ENCODE peak calls at places on chromosomes 3 and 15, in five cellular contexts. B is tibial nerve, L is body of pancreas, J is amygdala, K is KG1. N is an unnamed sample.

GRCh38 chr3:168071535-168071934 is 24.2 kb downstream of the GOLIM4 start:
- DNase-seq in K (no peak), B (no peak), J (no peak), L (no peak), N (no peak)

GRCh38 chr3:16130066-16130465 is 44.4 kb upstream of the GALNT15 start:
- DNase-seq in L (no peak), J (no peak), B (no peak), K (no peak), N (no peak)

GRCh38 chr15:78007965-78008886 is 69.3 kb downstream of the TBC1D2B start:
- DNase-seq in B (peak; percentile 75), L (peak; percentile 94), K (no peak), J (no peak), N (no peak)

GRCh38 chr15:68609618-68610017 is 30.8 kb downstream of the CORO2B start:
- DNase-seq in L (peak; percentile 37), J (no peak), B (peak; percentile 90), K (no peak), N (no peak)

GRCh38 chr15:72285927-72286516 is 13.7 kb upstream of the PARP6 start:
- DNase-seq in B (no peak), K (no peak), J (no peak), L (peak; percentile 63), N (no peak)

GRCh38 chr3:106560451-106560966 is 691.7 kb upstream of the CBLB start:
- DNase-seq in K (no peak), L (no peak), J (no peak), B (no peak), N (no peak)

GRCh38 chr3:19232566-19232965 is 84.3 kb downstream of the KCNH8 start:
- DNase-seq in J (no peak), B (no peak), K (no peak), L (no peak), N (no peak)

GRCh38 chr15:73317651-73318462 is 50.9 kb downstream of the HCN4 start:
- DNase-seq in K (no peak), J (no peak), B (no peak), L (no peak), N (no peak)

GRCh38 chr3:184593201-184593922 is 31.8 kb downstream of the EPHB3 start:
- DNase-seq in K (no peak), J (no peak), B (no peak), L (no peak), N (no peak)

GRCh38 chr3:143428351-143428750 is 308.8 kb downstream of the CHST2 start:
- DNase-seq in L (no peak), B (no peak), J (no peak), K (no peak), N (no peak)

GRCh38 chr3:46896386-46896785 is 18.9 kb downstream of the PTH1R start:
- DNase-seq in L (no peak), K (no peak), J (no peak), B (no peak), N (no peak)

GRCh38 chr15:82650046-82650670 is 3.0 kb upstream of the CPEB1 start:
- DNase-seq in L (no peak), K (no peak), J (no peak), B (no peak), N (no peak)

GRCh38 chr15:85749261-85750151 is 45.2 kb downstream of the KLHL25 start:
- DNase-seq in B (no peak), J (no peak), K (no peak), L (no peak), N (no peak)

GRCh38 chr3:59809750-59810444 is 760.1 kb upstream of the CFAP20DC start:
- DNase-seq in K (no peak), B (peak; percentile 18), J (no peak), L (no peak), N (no peak)

GRCh38 chr15:60906275-60906674 is 322.8 kb downstream of the RORA start:
- DNase-seq in L (no peak), K (no peak), B (no peak), J (no peak), N (no peak)

GRCh38 chr15:73320619-73321180 is 48.1 kb downstream of the HCN4 start:
- DNase-seq in B (no peak), L (no peak), J (no peak), K (no peak), N (no peak)

GRCh38 chr3:160133757-160134156 is 91.5 kb upstream of the C3orf80 start:
- DNase-seq in J (no peak), K (no peak), B (no peak), L (no peak), N (no peak)

GRCh38 chr15:31216210-31216911 is 110.3 kb upstream of the KLF13 start:
- DNase-seq in L (peak; percentile 67), K (peak; percentile 63), B (peak; percentile 89), J (no peak), N (peak; percentile 76)

GRCh38 chr15:80730931-80731330 is 35.8 kb downstream of the ABHD17C start:
- DNase-seq in J (no peak), K (no peak), B (no peak), L (no peak), N (no peak)

GRCh38 chr15:77702211-77702957 is 69.7 kb upstream of the LINGO1 start:
- DNase-seq in K (no peak), L (peak; percentile 17), B (no peak), J (no peak), N (no peak)

GRCh38 chr15:31975446-31976229 is 54.7 kb upstream of the CHRNA7 start:
- DNase-seq in J (no peak), L (peak; percentile 29), B (no peak), K (no peak), N (no peak)

GRCh38 chr3:157590273-157590672 is 87.1 kb upstream of the VEPH1 start:
- DNase-seq in L (no peak), B (no peak), J (no peak), K (no peak), N (no peak)

GRCh38 chr3:32448686-32449474 is 53.8 kb downstream of the CMTM6 start:
- DNase-seq in J (no peak), B (no peak), K (no peak), L (no peak), N (no peak)

GRCh38 chr3:185070491-185071335 is 82.1 kb downstream of the C3orf70 start:
- DNase-seq in L (no peak), J (no peak), B (no peak), K (no peak), N (no peak)

GRCh38 chr3:151218136-151218535 is 15.1 kb upstream of the GPR171 start:
- DNase-seq in K (no peak), L (no peak), B (no peak), J (no peak), N (no peak)

GRCh38 chr15:20351448-20351961 is 190.1 kb downstream of the GOLGA6L6 start:
- DNase-seq in K (no peak), B (no peak), L (peak; percentile 9), J (no peak), N (no peak)

GRCh38 chr3:123036352-123037014 is 8.9 kb upstream of the SEMA5B start:
- DNase-seq in K (no peak), J (no peak), L (no peak), B (peak; percentile 19), N (peak; percentile 75)

GRCh38 chr3:197541756-197542539 is 13.8 kb downstream of the BDH1 start:
- DNase-seq in K (no peak), L (no peak), B (peak; percentile 58), J (no peak), N (no peak)

GRCh38 chr15:87348746-87349145 is 907.8 kb downstream of the NTRK3 start:
- DNase-seq in J (no peak), B (no peak), L (no peak), K (no peak), N (no peak)

GRCh38 chr3:64945171-64945684 is 257.4 kb upstream of the ADAMTS9 start:
- DNase-seq in J (no peak), K (no peak), L (no peak), B (peak; percentile 10), N (no peak)